ENCODE peak calls at places on chromosomes 4 and X, in nine cellular contexts. One of them, this sample, is unnamed.

GRCh38 chrX:9566150-9566621 is 101.3 kb downstream of the TBL1X start:
- DNase-seq in NAMALWA: no peak
- DNase-seq in stimulated activated CD8-positive, alpha-beta memory T cell treated with anti-CD3 and anti-CD28 coated beads, Interleukin-15, amount 100 ng/mL, for 24 hours: no peak
- DNase-seq in HEK293T: no peak
- DNase-seq in NCI-H748 treated with DMSO at 0.1 percent for 48 hours: no peak
- DNase-seq in EL: peak; percentile 88
- DNase-seq in astrocyte of the spinal cord: peak; percentile 90
- DNase-seq in HepG2: peak; percentile 65
- DNase-seq in NCI-H2171: no peak
- DNase-seq in this sample: peak; percentile 64

GRCh38 chrX:18617351-18617750 is 54.6 kb downstream of the RS1 start:
- DNase-seq in NAMALWA: no peak
- DNase-seq in stimulated activated CD8-positive, alpha-beta memory T cell treated with anti-CD3 and anti-CD28 coated beads, Interleukin-15, amount 100 ng/mL, for 24 hours: no peak
- DNase-seq in HEK293T: no peak
- DNase-seq in NCI-H748 treated with DMSO at 0.1 percent for 48 hours: no peak
- DNase-seq in EL: peak; percentile 45
- DNase-seq in astrocyte of the spinal cord: peak; percentile 61
- DNase-seq in HepG2: peak; percentile 82
- DNase-seq in NCI-H2171: no peak
- DNase-seq in this sample: peak; percentile 80

GRCh38 chr4:53022162-53023100 is 160.3 kb downstream of the RASL11B start:
- DNase-seq in NAMALWA: no peak
- DNase-seq in stimulated activated CD8-positive, alpha-beta memory T cell treated with anti-CD3 and anti-CD28 coated beads, Interleukin-15, amount 100 ng/mL, for 24 hours: no peak
- DNase-seq in HEK293T: no peak
- DNase-seq in NCI-H748 treated with DMSO at 0.1 percent for 48 hours: no peak
- DNase-seq in EL: no peak
- DNase-seq in astrocyte of the spinal cord: no peak
- DNase-seq in HepG2: no peak
- DNase-seq in NCI-H2171: no peak
- DNase-seq in this sample: no peak

GRCh38 chr4:89404530-89404929 is 96.9 kb upstream of the GPRIN3 start:
- DNase-seq in NAMALWA: no peak
- DNase-seq in stimulated activated CD8-positive, alpha-beta memory T cell treated with anti-CD3 and anti-CD28 coated beads, Interleukin-15, amount 100 ng/mL, for 24 hours: no peak
- DNase-seq in HEK293T: no peak
- DNase-seq in NCI-H748 treated with DMSO at 0.1 percent for 48 hours: no peak
- DNase-seq in EL: no peak
- DNase-seq in astrocyte of the spinal cord: no peak
- DNase-seq in HepG2: no peak
- DNase-seq in NCI-H2171: no peak
- DNase-seq in this sample: no peak

GRCh38 chrX:1464282-1465131 is 11.8 kb upstream of the ASMTL start:
- DNase-seq in NAMALWA: no peak
- DNase-seq in stimulated activated CD8-positive, alpha-beta memory T cell treated with anti-CD3 and anti-CD28 coated beads, Interleukin-15, amount 100 ng/mL, for 24 hours: no peak
- DNase-seq in HEK293T: no peak
- DNase-seq in NCI-H748 treated with DMSO at 0.1 percent for 48 hours: no peak
- DNase-seq in EL: no peak
- DNase-seq in astrocyte of the spinal cord: no peak
- DNase-seq in HepG2: no peak
- DNase-seq in NCI-H2171: no peak
- DNase-seq in this sample: peak; percentile 45

GRCh38 chr4:5883916-5884315 is 9.0 kb downstream of the CRMP1 start:
- DNase-seq in NAMALWA: no peak
- DNase-seq in stimulated activated CD8-positive, alpha-beta memory T cell treated with anti-CD3 and anti-CD28 coated beads, Interleukin-15, amount 100 ng/mL, for 24 hours: no peak
- DNase-seq in HEK293T: no peak
- DNase-seq in NCI-H748 treated with DMSO at 0.1 percent for 48 hours: no peak
- DNase-seq in EL: no peak
- DNase-seq in astrocyte of the spinal cord: no peak
- DNase-seq in HepG2: no peak
- DNase-seq in NCI-H2171: no peak
- DNase-seq in this sample: no peak

GRCh38 chrX:15151267-15152196 is 118.4 kb downstream of the ASB9 start:
- DNase-seq in NAMALWA: peak; percentile 8
- DNase-seq in stimulated activated CD8-positive, alpha-beta memory T cell treated with anti-CD3 and anti-CD28 coated beads, Interleukin-15, amount 100 ng/mL, for 24 hours: no peak
- DNase-seq in HEK293T: no peak
- DNase-seq in NCI-H748 treated with DMSO at 0.1 percent for 48 hours: no peak
- DNase-seq in EL: peak; percentile 16
- DNase-seq in astrocyte of the spinal cord: no peak
- DNase-seq in HepG2: no peak
- DNase-seq in NCI-H2171: no peak
- DNase-seq in this sample: no peak

GRCh38 chr4:1604706-1605205 is 79.4 kb downstream of the FAM53A start:
- DNase-seq in NAMALWA: no peak
- DNase-seq in stimulated activated CD8-positive, alpha-beta memory T cell treated with anti-CD3 and anti-CD28 coated beads, Interleukin-15, amount 100 ng/mL, for 24 hours: no peak
- DNase-seq in HEK293T: no peak
- DNase-seq in NCI-H748 treated with DMSO at 0.1 percent for 48 hours: no peak
- DNase-seq in EL: no peak
- DNase-seq in astrocyte of the spinal cord: no peak
- DNase-seq in HepG2: no peak
- DNase-seq in NCI-H2171: peak; percentile 81
- DNase-seq in this sample: no peak

GRCh38 chr4:3041192-3042142 is 32.9 kb downstream of the HTT-AS start:
- DNase-seq in NAMALWA: no peak
- DNase-seq in stimulated activated CD8-positive, alpha-beta memory T cell treated with anti-CD3 and anti-CD28 coated beads, Interleukin-15, amount 100 ng/mL, for 24 hours: no peak
- DNase-seq in HEK293T: no peak
- DNase-seq in NCI-H748 treated with DMSO at 0.1 percent for 48 hours: no peak
- DNase-seq in EL: peak; percentile 72
- DNase-seq in astrocyte of the spinal cord: peak; percentile 21
- DNase-seq in HepG2: peak; percentile 55
- DNase-seq in NCI-H2171: no peak
- DNase-seq in this sample: peak; percentile 79

GRCh38 chr4:149371021-149371420 is 444.6 kb downstream of the IQCM start:
- DNase-seq in NAMALWA: peak; percentile 58
- DNase-seq in stimulated activated CD8-positive, alpha-beta memory T cell treated with anti-CD3 and anti-CD28 coated beads, Interleukin-15, amount 100 ng/mL, for 24 hours: no peak
- DNase-seq in HEK293T: peak; percentile 51
- DNase-seq in NCI-H748 treated with DMSO at 0.1 percent for 48 hours: peak; percentile 18
- DNase-seq in EL: peak; percentile 60
- DNase-seq in astrocyte of the spinal cord: peak; percentile 70
- DNase-seq in HepG2: peak; percentile 34
- DNase-seq in NCI-H2171: peak; percentile 4
- DNase-seq in this sample: peak; percentile 19

GRCh38 chrX:134669378-134670098 is 11.3 kb upstream of the PLAC1 start:
- DNase-seq in NAMALWA: no peak
- DNase-seq in stimulated activated CD8-positive, alpha-beta memory T cell treated with anti-CD3 and anti-CD28 coated beads, Interleukin-15, amount 100 ng/mL, for 24 hours: no peak
- DNase-seq in HEK293T: no peak
- DNase-seq in NCI-H748 treated with DMSO at 0.1 percent for 48 hours: no peak
- DNase-seq in EL: peak; percentile 94
- DNase-seq in astrocyte of the spinal cord: peak; percentile 81
- DNase-seq in HepG2: no peak
- DNase-seq in NCI-H2171: no peak
- DNase-seq in this sample: no peak

GRCh38 chr4:124887738-124888137 is 175.2 kb upstream of the ANKRD50 start:
- DNase-seq in NAMALWA: no peak
- DNase-seq in stimulated activated CD8-positive, alpha-beta memory T cell treated with anti-CD3 and anti-CD28 coated beads, Interleukin-15, amount 100 ng/mL, for 24 hours: no peak
- DNase-seq in HEK293T: no peak
- DNase-seq in NCI-H748 treated with DMSO at 0.1 percent for 48 hours: no peak
- DNase-seq in EL: no peak
- DNase-seq in astrocyte of the spinal cord: no peak
- DNase-seq in HepG2: no peak
- DNase-seq in NCI-H2171: no peak
- DNase-seq in this sample: no peak

GRCh38 chr4:52637116-52637515 is 22.0 kb downstream of the USP46 start:
- DNase-seq in NAMALWA: no peak
- DNase-seq in stimulated activated CD8-positive, alpha-beta memory T cell treated with anti-CD3 and anti-CD28 coated beads, Interleukin-15, amount 100 ng/mL, for 24 hours: no peak
- DNase-seq in HEK293T: no peak
- DNase-seq in NCI-H748 treated with DMSO at 0.1 percent for 48 hours: no peak
- DNase-seq in EL: no peak
- DNase-seq in astrocyte of the spinal cord: no peak
- DNase-seq in HepG2: no peak
- DNase-seq in NCI-H2171: no peak
- DNase-seq in this sample: no peak

GRCh38 chrX:151384807-151385206 is 12.2 kb upstream of the VMA21 start:
- DNase-seq in NAMALWA: no peak
- DNase-seq in stimulated activated CD8-positive, alpha-beta memory T cell treated with anti-CD3 and anti-CD28 coated beads, Interleukin-15, amount 100 ng/mL, for 24 hours: no peak
- DNase-seq in HEK293T: no peak
- DNase-seq in NCI-H748 treated with DMSO at 0.1 percent for 48 hours: no peak
- DNase-seq in EL: no peak
- DNase-seq in astrocyte of the spinal cord: peak; percentile 8
- DNase-seq in HepG2: no peak
- DNase-seq in NCI-H2171: peak; percentile 10
- DNase-seq in this sample: no peak

GRCh38 chr4:45453258-45453841 is 670.5 kb downstream of the GABRG1 start:
- DNase-seq in NAMALWA: peak; percentile 46
- DNase-seq in stimulated activated CD8-positive, alpha-beta memory T cell treated with anti-CD3 and anti-CD28 coated beads, Interleukin-15, amount 100 ng/mL, for 24 hours: no peak
- DNase-seq in HEK293T: peak; percentile 9
- DNase-seq in NCI-H748 treated with DMSO at 0.1 percent for 48 hours: peak; percentile 3
- DNase-seq in EL: no peak
- DNase-seq in astrocyte of the spinal cord: peak; percentile 20
- DNase-seq in HepG2: peak; percentile 18
- DNase-seq in NCI-H2171: peak; percentile 0
- DNase-seq in this sample: no peak

GRCh38 chrX:11196476-11196875 is 85.3 kb downstream of the HCCS start:
- DNase-seq in NAMALWA: no peak
- DNase-seq in stimulated activated CD8-positive, alpha-beta memory T cell treated with anti-CD3 and anti-CD28 coated beads, Interleukin-15, amount 100 ng/mL, for 24 hours: no peak
- DNase-seq in HEK293T: no peak
- DNase-seq in NCI-H748 treated with DMSO at 0.1 percent for 48 hours: no peak
- DNase-seq in EL: no peak
- DNase-seq in astrocyte of the spinal cord: no peak
- DNase-seq in HepG2: no peak
- DNase-seq in NCI-H2171: no peak
- DNase-seq in this sample: no peak

GRCh38 chr4:37383579-37384229 is 139.2 kb downstream of the NWD2 start:
- DNase-seq in NAMALWA: peak; percentile 70
- DNase-seq in stimulated activated CD8-positive, alpha-beta memory T cell treated with anti-CD3 and anti-CD28 coated beads, Interleukin-15, amount 100 ng/mL, for 24 hours: no peak
- DNase-seq in HEK293T: peak; percentile 16
- DNase-seq in NCI-H748 treated with DMSO at 0.1 percent for 48 hours: peak; percentile 34
- DNase-seq in EL: peak; percentile 17
- DNase-seq in astrocyte of the spinal cord: peak; percentile 27
- DNase-seq in HepG2: peak; percentile 30
- DNase-seq in NCI-H2171: no peak
- DNase-seq in this sample: peak; percentile 78

GRCh38 chr4:189445613-189446012 is 495.1 kb upstream of the FRG1 start:
- DNase-seq in NAMALWA: no peak
- DNase-seq in stimulated activated CD8-positive, alpha-beta memory T cell treated with anti-CD3 and anti-CD28 coated beads, Interleukin-15, amount 100 ng/mL, for 24 hours: no peak
- DNase-seq in HEK293T: no peak
- DNase-seq in NCI-H748 treated with DMSO at 0.1 percent for 48 hours: no peak
- DNase-seq in EL: no peak
- DNase-seq in astrocyte of the spinal cord: no peak
- DNase-seq in HepG2: no peak
- DNase-seq in NCI-H2171: no peak
- DNase-seq in this sample: no peak

GRCh38 chrX:74535211-74535621 is 79.2 kb downstream of the RLIM start:
- DNase-seq in NAMALWA: no peak
- DNase-seq in stimulated activated CD8-positive, alpha-beta memory T cell treated with anti-CD3 and anti-CD28 coated beads, Interleukin-15, amount 100 ng/mL, for 24 hours: no peak
- DNase-seq in HEK293T: peak; percentile 60
- DNase-seq in NCI-H748 treated with DMSO at 0.1 percent for 48 hours: peak; percentile 29
- DNase-seq in EL: peak; percentile 48
- DNase-seq in astrocyte of the spinal cord: peak; percentile 67
- DNase-seq in HepG2: peak; percentile 16
- DNase-seq in NCI-H2171: peak; percentile 14
- DNase-seq in this sample: no peak

GRCh38 chr4:70110917-70111316 is 43.1 kb upstream of the PRR27 start:
- DNase-seq in NAMALWA: no peak
- DNase-seq in stimulated activated CD8-positive, alpha-beta memory T cell treated with anti-CD3 and anti-CD28 coated beads, Interleukin-15, amount 100 ng/mL, for 24 hours: no peak
- DNase-seq in HEK293T: no peak
- DNase-seq in NCI-H748 treated with DMSO at 0.1 percent for 48 hours: no peak
- DNase-seq in EL: no peak
- DNase-seq in astrocyte of the spinal cord: no peak
- DNase-seq in HepG2: no peak
- DNase-seq in NCI-H2171: no peak
- DNase-seq in this sample: no peak